ENCODE peak calls at places on chromosomes 11 and 22, in six cellular contexts. G is activated naive CD8-positive, alpha-beta T cell treated with anti-CD3 and anti-CD28 coated beads, Interleukin-2, amount 50 U/mL, for 24 hours; C is Daoy; S is SW 1271; Y is activated CD4-positive, alpha-beta T cell treated with anti-CD3 and anti-CD28 coated beads for 24 hours; A is effector memory CD8-positive, alpha-beta T cell. W is an unnamed sample.

GRCh38 chr11:57276857-57277505 is 39.9 kb upstream of the APLNR start:
- DNase-seq in G (no peak), C (no peak), S (no peak), Y (no peak), A (no peak), W (no peak)

GRCh38 chr11:72751293-72752087 is 718 bp downstream of the ARAP1 start:
- DNase-seq in G (no peak), C (no peak), S (no peak), Y (no peak), A (no peak), W (no peak)

GRCh38 chr11:97414801-97415200 is 1025.0 kb downstream of the JRKL start:
- DNase-seq in G (no peak), C (no peak), S (no peak), Y (no peak), A (no peak), W (no peak)

GRCh38 chr22:32475428-32476010 is 908 bp downstream of the FBXO7 start:
- DNase-seq in G (peak), C (no peak), S (no peak), Y (peak), A (no peak), W (peak)

GRCh38 chr11:67996622-67997459 is 7.1 kb downstream of the UNC93B1 start:
- DNase-seq in G (peak), C (peak), S (no peak), Y (no peak), A (no peak), W (no peak)

GRCh38 chr11:131771471-131771870 is 401.1 kb downstream of the NTM start:
- DNase-seq in G (no peak), C (no peak), S (no peak), Y (no peak), A (no peak), W (no peak)

GRCh38 chr22:35517769-35518530 is 22.7 kb upstream of the RASD2 start:
- DNase-seq in G (no peak), C (peak), S (no peak), Y (no peak), A (no peak), W (no peak)

GRCh38 chr11:126165366-126166156 is 45.9 kb downstream of the RPUSD4 start:
- DNase-seq in G (no peak), C (no peak), S (no peak), Y (no peak), A (no peak), W (no peak)

GRCh38 chr11:23749762-23750430 is 747.0 kb upstream of the LUZP2 start:
- DNase-seq in G (no peak), C (no peak), S (no peak), Y (no peak), A (no peak), W (no peak)

GRCh38 chr11:41010361-41011050 is 448.9 kb downstream of the LRRC4C start:
- DNase-seq in G (no peak), C (no peak), S (no peak), Y (no peak), A (no peak), W (no peak)

GRCh38 chr11:57379732-57380131 is 1.2 kb downstream of the PRG3 start:
- DNase-seq in G (no peak), C (peak), S (no peak), Y (no peak), A (no peak), W (no peak)

GRCh38 chr11:131906963-131907362 is 536.5 kb downstream of the NTM start:
- DNase-seq in G (no peak), C (no peak), S (no peak), Y (no peak), A (no peak), W (no peak)

GRCh38 chr22:30843245-30843644 is 125.3 kb downstream of the MORC2 start:
- DNase-seq in G (no peak), C (peak), S (no peak), Y (no peak), A (no peak), W (no peak)

GRCh38 chr11:120579601-120580000 is 68.1 kb downstream of the GRIK4 start:
- DNase-seq in G (peak), C (no peak), S (no peak), Y (no peak), A (no peak), W (no peak)

GRCh38 chr11:129373489-129373953 is 2.1 kb upstream of the BARX2 start:
- DNase-seq in G (no peak), C (peak), S (no peak), Y (no peak), A (no peak), W (no peak)

GRCh38 chr11:45264839-45265515 is 21.2 kb downstream of the SYT13 start:
- DNase-seq in G (no peak), C (peak), S (no peak), Y (no peak), A (no peak), W (no peak)

GRCh38 chr22:37419916-37420655 is 7.2 kb downstream of the ELFN2 start:
- DNase-seq in G (peak), C (peak), S (no peak), Y (no peak), A (peak), W (no peak)

GRCh38 chr11:114785820-114786219 is 107.5 kb downstream of the NXPE2 start:
- DNase-seq in G (no peak), C (no peak), S (no peak), Y (no peak), A (no peak), W (no peak)

GRCh38 chr11:4418403-4418802 is 24.9 kb upstream of the TRIM21 start:
- DNase-seq in G (no peak), C (no peak), S (no peak), Y (no peak), A (no peak), W (no peak)

GRCh38 chr11:76656571-76657081 is 13.9 kb downstream of the LRRC32 start:
- DNase-seq in G (no peak), C (no peak), S (no peak), Y (no peak), A (no peak), W (no peak)

GRCh38 chr11:108286369-108286768 is 63.5 kb downstream of the ATM start:
- DNase-seq in G (no peak), C (no peak), S (no peak), Y (no peak), A (no peak), W (peak)

GRCh38 chr11:127677813-127678212 is 677.2 kb upstream of the KIRREL3 start:
- DNase-seq in G (no peak), C (no peak), S (no peak), Y (no peak), A (no peak), W (no peak)

GRCh38 chr11:71329731-71330130 is 77.4 kb upstream of the SHANK2 start:
- DNase-seq in G (no peak), C (no peak), S (no peak), Y (no peak), A (no peak), W (no peak)

GRCh38 chr11:12137938-12138731 is 27.7 kb downstream of the MICAL2 start:
- DNase-seq in G (no peak), C (peak), S (no peak), Y (no peak), A (no peak), W (no peak)

W was measured in Jurkat, Clone E6-1.